ENCODE peak calls at places on chromosomes 7 and 10, in seven cellular contexts. B, Q, E, N, P, R and S are unnamed samples.

GRCh38 chr7:503575-504111 is 16.0 kb downstream of the PDGFA start:
- DNase-seq in B (no peak), Q (no peak), E (no peak), N (peak; percentile 11), P (no peak), R (no peak), S (peak; percentile 73)

GRCh38 chr7:150403376-150404171 is 24.4 kb downstream of the ZNF775 start:
- DNase-seq in B (no peak), Q (no peak), E (no peak), N (peak; percentile 17), P (no peak), R (no peak), S (no peak)

GRCh38 chr7:92685146-92686042 is 95.2 kb upstream of the FAM133B start:
- DNase-seq in B (no peak), Q (no peak), E (no peak), N (no peak), P (no peak), R (no peak), S (no peak)

GRCh38 chr10:76357726-76358125 is 926.3 kb downstream of the LRMDA start:
- DNase-seq in B (no peak), Q (no peak), E (no peak), N (no peak), P (no peak), R (no peak), S (no peak)

GRCh38 chr10:125084191-125085186 is 75.9 kb downstream of the CTBP2 start:
- DNase-seq in B (peak; percentile 82), Q (peak; percentile 51), E (no peak), N (no peak), P (peak; percentile 88), R (no peak), S (no peak)

GRCh38 chr10:102119417-102120141 is 589 bp downstream of the LDB1 start:
- DNase-seq in B (no peak), Q (no peak), E (peak; percentile 89), N (peak; percentile 61), P (peak; percentile 54), R (no peak), S (no peak)

GRCh38 chr10:71045188-71045841 is 156.9 kb upstream of the PCBD1 start:
- DNase-seq in B (no peak), Q (no peak), E (no peak), N (no peak), P (no peak), R (no peak), S (no peak)

GRCh38 chr10:70541738-70542564 is 60.6 kb downstream of the PRF1 start:
- DNase-seq in B (no peak), Q (no peak), E (no peak), N (no peak), P (no peak), R (no peak), S (no peak)

GRCh38 chr7:78168869-78169268 is 370.3 kb downstream of the PHTF2 start:
- DNase-seq in B (no peak), Q (no peak), E (no peak), N (no peak), P (no peak), R (no peak), S (no peak)

GRCh38 chr7:7220821-7221220 is 38.5 kb downstream of the C1GALT1 start:
- DNase-seq in B (no peak), Q (no peak), E (no peak), N (no peak), P (no peak), R (no peak), S (no peak)

GRCh38 chr7:44221231-44221791 is 20.5 kb downstream of the YKT6 start:
- DNase-seq in B (no peak), Q (no peak), E (no peak), N (peak; percentile 17), P (no peak), R (peak; percentile 28), S (no peak)

GRCh38 chr10:114284346-114285071 is 45.5 kb downstream of the VWA2 start:
- DNase-seq in B (no peak), Q (no peak), E (no peak), N (no peak), P (no peak), R (no peak), S (no peak)

GRCh38 chr7:152571031-152571430 is 104.9 kb downstream of the XRCC2 start:
- DNase-seq in B (no peak), Q (no peak), E (no peak), N (no peak), P (no peak), R (no peak), S (no peak)

GRCh38 chr10:5147255-5147980 is 37.5 kb downstream of the AKR1C8 start:
- DNase-seq in B (no peak), Q (no peak), E (no peak), N (no peak), P (peak; percentile 59), R (no peak), S (no peak)

GRCh38 chr7:3975371-3975770 is 674.3 kb downstream of the SDK1 start:
- DNase-seq in B (no peak), Q (no peak), E (no peak), N (no peak), P (no peak), R (no peak), S (no peak)

GRCh38 chr10:125004571-125005311 is 62.8 kb downstream of the ZRANB1 start:
- DNase-seq in B (no peak), Q (no peak), E (no peak), N (peak; percentile 6), P (no peak), R (no peak), S (no peak)

GRCh38 chr10:130254168-130255061 is 118.2 kb downstream of the GLRX3 start:
- DNase-seq in B (no peak), Q (no peak), E (no peak), N (no peak), P (no peak), R (no peak), S (no peak)

GRCh38 chr7:101164071-101164840 is 1.1 kb downstream of the VGF start:
- DNase-seq in B (no peak), Q (no peak), E (no peak), N (peak; percentile 79), P (no peak), R (peak; percentile 49), S (peak; percentile 53)

GRCh38 chr7:101161692-101162461 is 3.5 kb downstream of the VGF start:
- DNase-seq in B (no peak), Q (no peak), E (no peak), N (no peak), P (no peak), R (no peak), S (no peak)

GRCh38 chr7:101160917-101161316 is 4.5 kb downstream of the VGF start:
- DNase-seq in B (no peak), Q (no peak), E (no peak), N (no peak), P (no peak), R (no peak), S (no peak)

GRCh38 chr7:101163281-101164070 is 1.9 kb downstream of the VGF start:
- DNase-seq in B (no peak), Q (no peak), E (no peak), N (peak; percentile 70), P (no peak), R (peak; percentile 40), S (no peak)

GRCh38 chr7:101162551-101163280 is 2.7 kb downstream of the VGF start:
- DNase-seq in B (no peak), Q (no peak), E (no peak), N (peak; percentile 74), P (no peak), R (peak; percentile 55), S (no peak)
- TF ChIP-seq CTCF in B (no peak), Q (no peak), E (no peak), N (no peak), P (no peak), R (no peak), S (no peak)

GRCh38 chr10:66277481-66277880 is 648.4 kb upstream of the LRRTM3 start:
- DNase-seq in B (no peak), Q (no peak), E (no peak), N (no peak), P (no peak), R (no peak), S (no peak)
- TF ChIP-seq CTCF in B (peak; percentile 7), Q (no peak), E (no peak), N (peak; percentile 39), P (no peak), R (peak; percentile 50), S (peak; percentile 43)

DNA sequence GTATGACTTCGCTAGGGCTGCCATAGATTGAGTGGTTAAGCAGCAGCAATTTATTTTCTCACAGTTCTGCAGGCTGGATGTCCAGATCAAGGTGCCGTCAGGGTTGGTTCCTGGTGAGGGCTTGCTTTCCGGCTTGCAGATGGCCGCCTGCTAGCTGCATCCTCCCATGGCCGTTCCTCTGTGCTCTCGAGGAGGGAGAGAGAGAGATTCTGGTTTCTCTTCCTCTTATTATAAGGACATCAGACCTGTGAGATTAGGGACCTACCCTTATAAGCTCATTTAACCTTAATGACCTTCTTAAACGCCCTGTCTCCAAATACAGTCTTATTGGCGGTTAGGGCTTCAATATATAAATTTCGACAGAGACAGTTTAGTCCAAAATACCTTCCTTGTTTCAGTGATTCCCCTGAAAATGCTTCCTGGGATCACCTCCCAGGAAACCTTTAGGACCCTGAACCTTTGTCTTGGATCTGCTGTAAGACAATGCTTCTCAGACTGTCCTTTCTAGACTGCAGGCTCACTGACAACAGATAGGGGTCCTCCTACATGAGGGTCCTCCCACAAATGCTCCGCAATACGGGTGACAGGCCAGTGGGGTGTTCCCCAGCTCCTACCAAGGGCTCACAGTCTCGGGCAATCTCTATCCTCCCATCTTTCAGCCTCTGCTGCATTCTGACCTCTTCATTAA is 82.5 kb upstream of the BAIAP2L1 start:
- DNase-seq in B (no peak), Q (no peak), E (no peak), N (peak; percentile 26), P (no peak), R (no peak), S (no peak)
- TF ChIP-seq CTCF in B (no peak), Q (no peak), E (no peak), N (no peak), P (no peak), R (no peak), S (no peak)

GRCh38 chr7:133551471-133551870 is 298.6 kb downstream of the EXOC4 start:
- DNase-seq in B (no peak), Q (no peak), E (no peak), N (no peak), P (no peak), R (no peak), S (no peak)

GRCh38 chr7:133550811-133551210 is 297.9 kb downstream of the EXOC4 start:
- DNase-seq in B (no peak), Q (no peak), E (no peak), N (no peak), P (no peak), R (no peak), S (no peak)

GRCh38 chr7:133547981-133548380 is 295.1 kb downstream of the EXOC4 start:
- DNase-seq in B (no peak), Q (no peak), E (no peak), N (no peak), P (no peak), R (no peak), S (no peak)

GRCh38 chr7:133552079-133552478 is 299.2 kb downstream of the EXOC4 start:
- DNase-seq in B (no peak), Q (no peak), E (no peak), N (no peak), P (no peak), R (no peak), S (no peak)

GRCh38 chr7:133550145-133550544 is 297.3 kb downstream of the EXOC4 start:
- DNase-seq in B (no peak), Q (no peak), E (no peak), N (no peak), P (peak; percentile 74), R (no peak), S (no peak)
- TF ChIP-seq CTCF in B (no peak), Q (no peak), E (no peak), N (no peak), P (no peak), R (no peak), S (no peak)